ENCODE peak calls at places on chromosomes 4 and X, in nine cellular contexts. M is fibroblast of mammary gland; K is testis; P is HFF-Myc; X is CD8-positive, alpha-beta T cell; Q is heart left ventricle; L is ovary; V is mucosa of descending colon; J is GM06990. S is an unnamed sample.

GRCh38 chr4:87121332-87122065 is 98.9 kb downstream of the KLHL8 start:
- DNase-seq in M (peak), K (no peak), P (no peak), X (no peak), Q (no peak), L (no peak), V (no peak), J (no peak), S (peak)

GRCh38 chr4:111639120-111639519 is 506.1 kb upstream of the FAM241A start:
- DNase-seq in M (peak), K (no peak), P (no peak), X (no peak), Q (no peak), L (no peak), V (no peak), J (no peak), S (peak)

GRCh38 chr4:14771504-14772175 is 230.6 kb upstream of the CPEB2 start:
- DNase-seq in M (peak), K (no peak), P (no peak), X (no peak), Q (no peak), L (no peak), V (no peak), J (no peak), S (no peak)

GRCh38 chrX:1649623-1650022 is 34.8 kb downstream of the ASMT start:
- DNase-seq in M (no peak), K (no peak), P (no peak), X (no peak), Q (no peak), L (no peak), V (no peak), J (no peak), S (no peak)

GRCh38 chrX:10119399-10119990 is 37.3 kb upstream of the CLCN4 start:
- DNase-seq in M (peak), K (peak), P (peak), X (peak), Q (peak), L (peak), V (no peak), J (peak), S (peak)

GRCh38 chrX:25019707-25020390 is 4.1 kb upstream of the ARX start:
- DNase-seq in M (no peak), K (no peak), P (no peak), X (no peak), Q (no peak), L (no peak), V (no peak), J (no peak), S (no peak)

GRCh38 chr4:176875441-176875930 is 82.8 kb upstream of the VEGFC start:
- DNase-seq in M (peak), K (no peak), P (no peak), X (no peak), Q (no peak), L (no peak), V (no peak), J (no peak), S (no peak)

GRCh38 chr4:1766336-1767057 is 26.6 kb upstream of the FGFR3 start:
- DNase-seq in M (no peak), K (peak), P (no peak), X (no peak), Q (no peak), L (no peak), V (no peak), J (no peak), S (no peak)

GRCh38 chrX:102651968-102652744 is 873 bp downstream of the GPRASP1 start:
- DNase-seq in M (peak), K (peak), P (no peak), X (peak), Q (peak), L (peak), V (no peak), J (no peak), S (peak)

GRCh38 chrX:70916754-70917153 is 8.2 kb upstream of the TEX11 start:
- DNase-seq in M (no peak), K (no peak), P (no peak), X (no peak), Q (no peak), L (no peak), V (no peak), J (no peak), S (no peak)

GRCh38 chr4:188332265-188332664 is 193.0 kb downstream of the TRIML1 start:
- DNase-seq in M (peak), K (no peak), P (no peak), X (no peak), Q (no peak), L (no peak), V (no peak), J (no peak), S (peak)

GRCh38 chr4:26826721-26827120 is 33.9 kb upstream of the STIM2 start:
- DNase-seq in M (no peak), K (no peak), P (no peak), X (no peak), Q (no peak), L (peak), V (peak), J (peak), S (peak)

GRCh38 chr4:90536408-90536807 is 409.2 kb downstream of the CCSER1 start:
- DNase-seq in M (no peak), K (no peak), P (no peak), X (no peak), Q (no peak), L (no peak), V (no peak), J (no peak), S (no peak)

GRCh38 chr4:78732332-78733104 is 43.6 kb upstream of the BMP2K start:
- DNase-seq in M (no peak), K (no peak), P (no peak), X (no peak), Q (no peak), L (no peak), V (no peak), J (no peak), S (no peak)

GRCh38 chrX:107507744-107508117 is 58.3 kb downstream of the FRMPD3 start:
- DNase-seq in M (no peak), K (no peak), P (no peak), X (no peak), Q (no peak), L (no peak), V (no peak), J (no peak), S (no peak)

GRCh38 chrX:107508925-107509324 is 59.5 kb downstream of the FRMPD3 start:
- DNase-seq in M (no peak), K (no peak), P (no peak), X (no peak), Q (no peak), L (no peak), V (no peak), J (no peak), S (no peak)

GRCh38 chrX:107505223-107505622 is 55.8 kb downstream of the FRMPD3 start:
- DNase-seq in M (peak), K (no peak), P (no peak), X (no peak), Q (no peak), L (no peak), V (no peak), J (no peak), S (no peak)

GRCh38 chrX:107507093-107507743 is 57.8 kb downstream of the FRMPD3 start:
- DNase-seq in M (no peak), K (no peak), P (no peak), X (no peak), Q (no peak), L (no peak), V (no peak), J (no peak), S (no peak)

DNA sequence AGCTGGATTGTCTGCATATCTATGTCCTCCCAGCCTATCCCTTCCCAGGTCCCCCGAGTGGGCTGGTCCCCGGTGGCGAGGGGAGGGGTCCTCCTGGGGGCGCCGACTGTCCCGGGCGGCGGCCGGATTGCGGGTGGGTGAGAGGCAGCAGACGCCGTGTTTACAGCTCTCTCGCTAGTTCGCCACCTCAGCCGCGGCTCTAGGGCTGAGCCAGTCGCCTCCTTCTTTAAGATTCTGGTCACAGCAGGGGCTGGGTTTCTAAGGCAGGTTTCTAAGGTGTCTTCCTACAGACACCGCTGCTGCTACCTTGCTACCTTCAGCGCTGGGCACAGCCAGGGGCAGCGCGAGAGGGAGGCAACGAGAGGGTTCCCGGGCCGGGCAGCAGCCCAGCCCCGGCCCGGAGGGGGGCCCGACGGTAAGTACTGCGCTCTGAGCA is 57.2 kb downstream of the FRMPD3 start:
- DNase-seq in M (no peak), K (no peak), P (no peak), X (no peak), Q (no peak), L (no peak), V (no peak), J (no peak), S (no peak)
- H3K4me3 ChIP-seq in M (no peak), K (no peak), P (no peak), X (no peak), Q (no peak), L (no peak), V (no peak), J (no peak), S (no peak)

GRCh38 chr4:7928711-7929505 is 10.8 kb downstream of the AFAP1 start:
- DNase-seq in M (peak), K (no peak), P (no peak), X (no peak), Q (no peak), L (no peak), V (no peak), J (no peak), S (peak)
- TF ChIP-seq CTCF in M (peak), K (no peak), P (peak), X (no peak), Q (no peak), L (no peak), V (no peak), J (no peak), S (peak)

GRCh38 chr4:128287159-128287870 is at the start of gene PGRMC2:
- DNase-seq in M (peak), K (no peak), P (no peak), X (no peak), Q (peak), L (peak), V (no peak), J (no peak), S (peak)

GRCh38 chr4:128286474-128287158 is 997 bp downstream of the PGRMC2 start:
- DNase-seq in M (peak), K (no peak), P (no peak), X (peak), Q (no peak), L (no peak), V (no peak), J (peak), S (peak)

GRCh38 chr4:128284317-128284716 is 3.3 kb downstream of the PGRMC2 start:
- DNase-seq in M (no peak), K (no peak), P (no peak), X (no peak), Q (no peak), L (no peak), V (no peak), J (no peak), S (no peak)

GRCh38 chr4:128283071-128283470 is 4.5 kb downstream of the PGRMC2 start:
- DNase-seq in M (no peak), K (no peak), P (no peak), X (no peak), Q (no peak), L (no peak), V (no peak), J (no peak), S (no peak)

DNA sequence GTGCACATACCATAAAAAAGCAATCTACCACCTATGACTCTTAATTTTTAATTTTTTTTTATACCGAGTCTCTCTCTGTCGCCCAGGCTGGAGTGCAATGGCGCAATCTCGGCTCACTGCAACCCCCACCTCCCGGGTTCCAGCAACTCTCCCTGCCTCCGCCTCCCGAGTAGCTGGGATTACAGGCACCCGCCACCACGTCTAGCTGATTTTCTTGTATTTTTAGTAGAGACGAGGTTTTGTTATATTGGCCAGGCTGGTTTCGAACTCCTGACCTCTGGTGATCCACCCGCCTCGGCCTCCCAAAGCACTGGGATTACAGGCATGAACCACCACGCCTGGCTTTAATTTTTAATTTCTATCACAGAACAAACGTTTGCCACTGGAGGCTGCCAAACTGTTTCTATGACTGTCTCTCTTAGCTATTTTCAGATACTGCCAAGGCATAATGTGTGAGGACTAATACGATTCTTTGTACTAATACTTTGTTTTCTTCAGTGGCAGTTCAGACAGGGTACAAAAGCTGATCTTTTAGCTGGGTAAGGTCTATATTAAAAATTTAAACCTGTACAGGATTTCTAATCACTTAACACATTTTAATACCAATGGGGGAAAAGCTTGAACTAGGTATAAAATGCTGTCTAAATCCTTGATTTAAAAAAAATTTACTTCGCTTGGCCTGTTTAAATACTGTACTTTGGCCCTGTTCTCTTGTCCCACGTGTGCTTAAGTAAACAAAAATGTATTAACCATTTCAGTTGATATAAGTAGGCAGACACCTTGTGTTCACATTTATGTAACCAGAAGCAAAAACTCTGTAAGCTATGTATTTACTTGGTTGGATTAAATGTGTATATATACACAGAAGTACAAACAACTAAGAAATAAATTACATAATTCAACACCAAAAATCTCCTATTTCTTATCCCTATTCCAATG is 2.3 kb downstream of the PGRMC2 start:
- DNase-seq in M (peak), K (no peak), P (no peak), X (no peak), Q (no peak), L (no peak), V (peak), J (no peak), S (peak)
- H3K4me3 ChIP-seq in M (peak), K (no peak), P (peak), X (no peak), Q (peak), L (no peak), V (no peak), J (peak), S (peak)

GRCh38 chr4:143207555-143207954 is 22.8 kb downstream of the USP38 start:
- DNase-seq in M (peak), K (no peak), P (no peak), X (no peak), Q (no peak), L (no peak), V (no peak), J (no peak), S (peak)

GRCh38 chr4:143199503-143199902 is 14.8 kb downstream of the USP38 start:
- DNase-seq in M (no peak), K (no peak), P (no peak), X (no peak), Q (no peak), L (no peak), V (no peak), J (no peak), S (no peak)

GRCh38 chr4:143203577-143203976 is 18.9 kb downstream of the USP38 start:
- DNase-seq in M (no peak), K (no peak), P (no peak), X (no peak), Q (no peak), L (no peak), V (no peak), J (no peak), S (no peak)

DNA sequence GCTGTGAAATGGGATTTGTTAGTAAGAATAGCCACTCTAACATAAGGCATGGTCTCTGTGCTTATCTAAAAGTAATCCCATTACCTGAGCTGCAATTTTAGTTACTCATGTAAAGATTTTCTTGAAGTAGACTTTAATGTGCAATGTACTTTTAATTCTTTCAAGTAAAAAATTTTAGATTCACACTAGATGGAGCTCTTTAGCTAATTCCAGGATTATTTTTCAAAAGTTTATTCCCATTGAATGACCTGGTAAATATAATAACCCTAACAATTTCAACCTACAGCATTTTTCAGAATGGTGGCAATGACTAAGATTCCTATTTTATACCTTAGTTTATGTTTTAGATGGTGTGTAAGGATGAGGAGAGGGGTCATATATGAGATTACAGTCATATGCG is 18.1 kb downstream of the USP38 start:
- DNase-seq in M (peak), K (no peak), P (no peak), X (no peak), Q (no peak), L (no peak), V (no peak), J (no peak), S (peak)
- TF ChIP-seq CTCF in M (peak), K (no peak), P (no peak), X (no peak), Q (peak), L (no peak), V (no peak), J (no peak), S (peak)

DNA sequence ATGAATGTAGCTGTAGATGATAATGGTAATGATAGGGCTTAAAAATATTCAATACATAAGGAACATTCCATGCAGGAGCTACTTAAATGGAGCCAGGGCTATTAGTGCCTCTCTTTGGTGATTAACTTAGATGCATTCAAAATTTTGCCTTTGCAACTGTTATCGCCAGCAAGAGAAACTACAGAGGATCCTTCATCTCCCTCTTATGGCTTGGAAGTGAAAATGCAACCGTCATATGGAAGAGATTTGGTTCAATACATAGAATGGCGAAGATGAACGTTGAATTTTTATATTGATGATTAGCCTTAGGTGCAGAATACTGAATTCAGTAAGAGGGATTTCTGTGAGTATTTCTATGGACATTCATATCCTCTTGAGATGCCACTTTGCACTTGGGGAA is 134.5 kb upstream of the NLGN4X start:
- DNase-seq in M (no peak), K (no peak), P (no peak), X (no peak), Q (no peak), L (no peak), V (no peak), J (no peak), S (no peak)
- H3K4me3 ChIP-seq in M (no peak), K (no peak), P (no peak), X (no peak), Q (no peak), L (no peak), V (no peak), J (no peak), S (no peak)

DNA sequence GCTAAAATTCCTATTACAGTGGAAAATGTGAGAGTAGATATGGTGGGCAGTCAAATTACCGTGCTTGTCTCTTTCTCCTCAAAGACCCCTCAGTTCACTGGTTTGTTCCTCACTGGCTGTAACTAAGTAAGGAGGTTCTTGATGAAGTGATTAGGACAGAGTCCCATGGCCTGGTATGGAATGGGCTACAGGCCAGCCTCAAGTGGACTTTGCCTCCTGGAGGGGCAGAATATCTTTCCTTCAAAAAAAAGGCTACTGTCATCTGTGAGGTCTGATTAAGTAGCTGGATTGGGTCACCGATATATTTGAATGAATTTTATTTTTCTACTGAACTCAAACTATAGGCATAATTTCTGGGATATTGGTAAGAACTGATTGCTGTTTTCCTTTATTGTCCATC is 38.5 kb upstream of the TMEM164 start:
- DNase-seq in M (no peak), K (no peak), P (no peak), X (no peak), Q (no peak), L (no peak), V (no peak), J (no peak), S (no peak)
- TF ChIP-seq CTCF in M (no peak), K (no peak), P (no peak), X (no peak), Q (no peak), L (no peak), V (no peak), J (no peak), S (no peak)

GRCh38 chrX:107117993-107118321 is 665 bp downstream of the RBM41 start:
- DNase-seq in M (peak), K (no peak), P (no peak), X (no peak), Q (no peak), L (no peak), V (no peak), J (no peak), S (peak)

GRCh38 chrX:107118322-107119147 is at the start of gene RBM41:
- DNase-seq in M (peak), K (peak), P (peak), X (peak), Q (peak), L (peak), V (peak), J (peak), S (peak)

GRCh38 chrX:107123750-107124149 is 5.1 kb upstream of the RBM41 start:
- DNase-seq in M (peak), K (no peak), P (no peak), X (no peak), Q (no peak), L (no peak), V (no peak), J (no peak), S (peak)

DNA sequence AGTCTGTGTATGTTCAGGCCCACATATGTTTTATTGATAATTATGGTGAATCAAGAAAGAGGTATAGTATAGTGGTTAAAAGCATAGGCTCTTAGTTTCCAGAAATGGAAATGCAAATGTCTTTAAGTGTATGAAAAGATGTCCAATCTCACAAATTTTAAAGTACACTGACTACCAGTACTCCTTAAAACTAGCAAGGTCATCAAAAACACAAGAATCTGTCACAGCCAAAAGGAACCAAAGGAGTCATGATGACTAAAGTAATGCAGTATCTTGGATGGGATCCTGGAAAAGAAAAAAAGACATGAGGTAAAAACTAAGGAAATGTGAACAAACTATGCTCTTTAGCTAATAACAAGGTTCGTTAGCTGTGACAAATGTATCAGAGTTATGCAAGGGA is 659 bp upstream of the RBM41 start:
- DNase-seq in M (peak), K (no peak), P (no peak), X (no peak), Q (no peak), L (no peak), V (no peak), J (no peak), S (peak)
- H3K4me3 ChIP-seq in M (no peak), K (no peak), P (no peak), X (peak), Q (peak), L (no peak), V (no peak), J (peak), S (no peak)

DNA sequence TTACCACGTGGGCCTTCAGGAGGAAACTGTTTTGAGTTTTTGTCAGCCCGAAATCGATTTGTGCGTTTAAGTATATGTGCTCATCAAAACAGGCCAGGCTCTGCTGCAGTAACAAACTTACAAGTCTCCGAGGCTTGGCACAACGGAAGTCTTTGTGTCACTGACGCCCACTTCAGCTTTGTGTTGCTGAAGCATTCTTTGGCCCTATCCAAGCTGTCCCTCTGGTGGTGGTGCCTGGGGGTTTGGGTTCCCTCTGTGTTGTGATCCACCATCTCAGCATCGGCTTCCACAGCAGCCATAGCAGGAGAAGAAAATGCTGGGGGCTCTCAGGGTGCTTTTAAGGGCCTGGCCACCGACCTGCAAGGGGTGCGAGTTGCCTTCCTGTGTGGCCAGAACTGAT is 176.4 kb downstream of the PTTG2 start:
- DNase-seq in M (no peak), K (no peak), P (no peak), X (no peak), Q (no peak), L (no peak), V (no peak), J (no peak), S (no peak)
- TF ChIP-seq CTCF in M (no peak), K (no peak), P (no peak), X (no peak), Q (no peak), L (no peak), V (no peak), J (no peak), S (no peak)